ENCODE peak calls at places on chromosomes 11 and 22, in seven cellular contexts. R, Y, B, X, Q, K and M are unnamed samples.

GRCh38 chr11:87879118-87879517 is 296.1 kb downstream of the RAB38 start:
- DNase-seq in R (no peak), Y (no peak), B (no peak), X (no peak), Q (no peak), K (no peak), M (no peak)

GRCh38 chr22:40121463-40121862 is 56.3 kb upstream of the TNRC6B start:
- DNase-seq in R (no peak), Y (no peak), B (no peak), X (no peak), Q (no peak), K (no peak), M (peak; percentile 1)

GRCh38 chr22:37068859-37069258 is 17.3 kb downstream of the KCTD17 start:
- DNase-seq in R (no peak), Y (no peak), B (no peak), X (no peak), Q (no peak), K (no peak), M (no peak)

GRCh38 chr22:34414467-34415440 is 494.5 kb upstream of the LARGE1 start:
- DNase-seq in R (peak; percentile 4), Y (no peak), B (no peak), X (peak; percentile 52), Q (peak; percentile 35), K (no peak), M (no peak)

GRCh38 chr22:20422271-20422958 is 15.2 kb downstream of the SCARF2 start:
- DNase-seq in R (no peak), Y (no peak), B (no peak), X (no peak), Q (no peak), K (no peak), M (no peak)

GRCh38 chr11:78244546-78245315 is 56.0 kb downstream of the USP35 start:
- DNase-seq in R (no peak), Y (no peak), B (no peak), X (no peak), Q (no peak), K (no peak), M (no peak)

GRCh38 chr11:20363500-20364411 is at the start of gene HTATIP2:
- DNase-seq in R (no peak), Y (peak; percentile 56), B (peak; percentile 63), X (peak; percentile 90), Q (peak; percentile 37), K (peak; percentile 55), M (peak; percentile 83)

GRCh38 chr22:46269564-46269963 is 1.8 kb downstream of the TTC38 start:
- DNase-seq in R (no peak), Y (no peak), B (no peak), X (peak; percentile 40), Q (no peak), K (no peak), M (no peak)

GRCh38 chr22:22342697-22343602 is 98.4 kb downstream of the VPREB1 start:
- DNase-seq in R (peak; percentile 77), Y (no peak), B (no peak), X (peak; percentile 94), Q (no peak), K (peak; percentile 66), M (peak; percentile 14)

GRCh38 chr11:1488575-1489180 is 2.1 kb upstream of the MOB2 start:
- DNase-seq in R (no peak), Y (no peak), B (no peak), X (no peak), Q (no peak), K (no peak), M (no peak)

GRCh38 chr11:44788536-44789227 is 61.9 kb downstream of the TSPAN18 start:
- DNase-seq in R (no peak), Y (no peak), B (no peak), X (no peak), Q (no peak), K (no peak), M (no peak)

GRCh38 chr11:128610765-128611617 is 23.6 kb upstream of the ETS1 start:
- DNase-seq in R (no peak), Y (no peak), B (no peak), X (peak; percentile 91), Q (no peak), K (no peak), M (no peak)

GRCh38 chr11:116707250-116707649 is 65.5 kb downstream of the BUD13 start:
- DNase-seq in R (no peak), Y (no peak), B (no peak), X (peak; percentile 77), Q (no peak), K (no peak), M (no peak)

GRCh38 chr22:43308451-43309235 is 34.5 kb downstream of the SCUBE1 start:
- DNase-seq in R (no peak), Y (no peak), B (no peak), X (no peak), Q (no peak), K (no peak), M (no peak)

GRCh38 chr11:19832166-19832750 is 119.6 kb downstream of the NAV2 start:
- DNase-seq in R (no peak), Y (no peak), B (peak; percentile 28), X (no peak), Q (no peak), K (no peak), M (peak; percentile 16)

GRCh38 chr11:132586801-132587200 is 945.5 kb downstream of the OPCML start:
- DNase-seq in R (no peak), Y (no peak), B (no peak), X (no peak), Q (no peak), K (no peak), M (no peak)

GRCh38 chr11:70603064-70603755 is 204.9 kb downstream of the CTTN start:
- DNase-seq in R (no peak), Y (no peak), B (no peak), X (no peak), Q (no peak), K (no peak), M (no peak)

GRCh38 chr11:57294225-57295131 is 30.3 kb downstream of the TNKS1BP1 start:
- DNase-seq in R (no peak), Y (no peak), B (no peak), X (no peak), Q (no peak), K (no peak), M (no peak)

GRCh38 chr22:49770454-49771265 is 57.0 kb downstream of the BRD1 start:
- DNase-seq in R (no peak), Y (no peak), B (no peak), X (no peak), Q (no peak), K (no peak), M (no peak)

GRCh38 chr11:130215531-130216220 is 56.1 kb downstream of the ST14 start:
- DNase-seq in R (no peak), Y (no peak), B (no peak), X (peak; percentile 44), Q (no peak), K (no peak), M (no peak)

GRCh38 chr11:110433393-110434333 is 3.9 kb downstream of the FDX1 start:
- DNase-seq in R (no peak), Y (no peak), B (no peak), X (no peak), Q (no peak), K (no peak), M (no peak)

DNA sequence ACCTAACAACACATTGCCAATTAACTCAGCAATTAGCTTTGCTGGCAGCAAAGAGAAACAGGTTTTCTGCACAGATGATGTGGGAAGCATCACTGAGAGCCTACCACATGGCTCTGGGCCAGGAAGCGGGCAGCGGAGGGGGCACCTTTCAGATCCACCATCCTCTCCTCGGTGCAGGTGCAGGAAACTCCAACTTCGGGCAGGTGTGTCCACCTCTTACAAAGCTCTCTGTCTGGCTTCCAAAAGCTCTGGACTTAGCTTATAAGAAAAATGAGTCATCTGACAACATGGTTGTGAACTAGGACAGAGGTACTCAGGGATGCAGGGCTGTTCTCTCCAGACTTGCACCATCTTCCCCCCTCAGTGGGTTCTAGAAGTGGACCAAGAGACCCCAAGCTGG is 77.1 kb downstream of the RPS6KA4 start:
- DNase-seq in R (no peak), Y (no peak), B (no peak), X (no peak), Q (no peak), K (no peak), M (no peak)
- H3K27ac ChIP-seq in R (no peak overlapping the region), Y (no peak overlapping the region), B (no peak overlapping the region), X (no peak overlapping the region), Q (no peak overlapping the region), K (no peak overlapping the region), M (no peak overlapping the region)

GRCh38 chr22:17419348-17419747 is 50.1 kb downstream of the CECR2 start:
- DNase-seq in R (no peak), Y (no peak), B (no peak), X (no peak), Q (no peak), K (no peak), M (no peak)

GRCh38 chr22:17418890-17419324 is 49.6 kb downstream of the CECR2 start:
- DNase-seq in R (no peak), Y (no peak), B (no peak), X (no peak), Q (no peak), K (no peak), M (no peak)

GRCh38 chr22:17423616-17424015 is 54.4 kb downstream of the CECR2 start:
- DNase-seq in R (no peak), Y (no peak), B (no peak), X (no peak), Q (no peak), K (no peak), M (no peak)

DNA sequence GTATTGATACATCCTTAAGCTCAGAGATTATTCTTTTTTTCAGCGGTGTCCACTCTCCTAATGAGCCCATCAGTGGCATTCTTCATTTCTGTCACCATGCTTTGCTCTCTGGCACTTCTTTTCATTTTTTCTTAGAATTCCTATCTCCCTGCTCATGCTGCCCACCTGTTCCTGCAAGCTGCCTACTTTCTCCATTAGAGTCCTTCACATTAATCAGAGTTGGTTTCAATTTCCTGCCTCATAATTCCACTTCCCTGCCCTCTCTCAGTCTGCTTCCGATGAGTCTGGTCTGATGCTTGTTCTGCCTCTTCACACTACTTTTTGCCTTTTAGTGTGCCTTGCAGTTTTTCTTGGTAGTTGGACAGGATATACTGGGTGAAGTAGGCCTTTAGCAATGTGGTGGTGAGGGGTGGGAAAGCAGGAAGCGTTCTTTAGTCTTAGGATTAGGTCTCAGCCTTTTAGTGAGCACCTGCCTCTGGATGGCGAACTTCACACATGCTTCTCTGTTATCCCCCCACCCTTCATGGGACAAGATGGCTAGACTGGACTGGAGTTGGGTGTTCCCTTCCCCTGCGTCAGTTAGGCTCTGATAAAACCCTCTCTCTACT is 53.6 kb downstream of the CECR2 start:
- DNase-seq in R (no peak), Y (no peak), B (no peak), X (no peak), Q (no peak), K (no peak), M (no peak)
- H3K27ac ChIP-seq in R (no peak overlapping the region), Y (no peak overlapping the region), B (no peak overlapping the region), X (no peak overlapping the region), Q (no peak overlapping the region), K (no peak overlapping the region), M (no peak overlapping the region)

GRCh38 chr11:9158898-9159391 is 67.5 kb upstream of the SCUBE2 start:
- DNase-seq in R (no peak), Y (no peak), B (no peak), X (no peak), Q (peak; percentile 18), K (no peak), M (no peak)
- H3K27ac ChIP-seq in R (no peak overlapping the region), Y (no peak overlapping the region), B (no peak overlapping the region), X (no peak overlapping the region), Q (no peak overlapping the region), K (no peak overlapping the region), M (no peak overlapping the region)

DNA sequence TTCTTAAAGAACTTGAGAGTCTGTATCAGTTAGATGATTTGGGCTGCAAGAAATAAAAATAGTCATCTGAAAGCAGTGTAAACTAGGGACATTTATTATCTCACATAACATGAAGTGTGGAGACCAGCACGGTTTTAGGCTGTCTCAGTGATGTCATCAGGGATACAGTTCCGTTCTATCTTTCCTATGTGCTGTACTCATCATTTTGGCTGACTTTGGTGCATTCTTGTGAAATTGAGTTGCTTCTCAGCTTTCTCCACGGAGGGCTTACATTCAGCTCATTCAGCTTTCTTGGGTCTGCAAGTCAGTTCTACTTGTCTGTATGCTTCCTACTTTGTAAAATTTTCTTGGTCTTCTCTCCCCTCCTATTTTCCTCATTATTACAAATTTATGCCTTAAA is 51.8 kb upstream of the LIN7C start:
- DNase-seq in R (no peak), Y (no peak), B (no peak), X (no peak), Q (no peak), K (no peak), M (no peak)
- H3K27ac ChIP-seq in R (no peak overlapping the region), Y (no peak overlapping the region), B (no peak overlapping the region), X (no peak overlapping the region), Q (no peak overlapping the region), K (no peak overlapping the region), M (no peak overlapping the region)